ENCODE peak calls at places on chromosomes 1 and 21, in seven cellular contexts. One of them, this sample, is unnamed.

GRCh38 chr1:116981521-116982037 is 20.0 kb upstream of the CD101 start:
- DNase-seq in SHP77: no peak
- DNase-seq in HT1080: no peak
- DNase-seq in A673: no peak
- DNase-seq in Kasumi-1: no peak
- DNase-seq in T follicular helper cell: no peak
- DNase-seq in CD4-positive, CD25-positive, alpha-beta regulatory T cell: no peak
- DNase-seq in this sample: no peak

GRCh38 chr1:221837886-221838285 is 96.0 kb upstream of the DUSP10 start:
- DNase-seq in T follicular helper cell: no peak
- DNase-seq in HT1080: no peak
- DNase-seq in CD4-positive, CD25-positive, alpha-beta regulatory T cell: no peak
- DNase-seq in Kasumi-1: peak
- DNase-seq in A673: no peak
- DNase-seq in SHP77: no peak
- DNase-seq in this sample: no peak

GRCh38 chr1:66282343-66282852 is 251.6 kb upstream of the SGIP1 start:
- DNase-seq in SHP77: no peak
- DNase-seq in Kasumi-1: no peak
- DNase-seq in T follicular helper cell: peak
- DNase-seq in HT1080: peak
- DNase-seq in A673: peak
- DNase-seq in CD4-positive, CD25-positive, alpha-beta regulatory T cell: peak
- DNase-seq in this sample: peak

GRCh38 chr1:94955767-94956632 is 29.1 kb upstream of the CNN3 start:
- DNase-seq in A673: no peak
- DNase-seq in SHP77: no peak
- DNase-seq in HT1080: no peak
- DNase-seq in Kasumi-1: no peak
- DNase-seq in T follicular helper cell: no peak
- DNase-seq in CD4-positive, CD25-positive, alpha-beta regulatory T cell: no peak
- DNase-seq in this sample: no peak

GRCh38 chr1:93744299-93744988 is 62.8 kb upstream of the BCAR3 start:
- DNase-seq in SHP77: no peak
- DNase-seq in Kasumi-1: no peak
- DNase-seq in HT1080: no peak
- DNase-seq in T follicular helper cell: no peak
- DNase-seq in A673: no peak
- DNase-seq in CD4-positive, CD25-positive, alpha-beta regulatory T cell: no peak
- DNase-seq in this sample: no peak

GRCh38 chr21:46219591-46220239 is 8.9 kb downstream of the LSS start:
- DNase-seq in T follicular helper cell: no peak
- DNase-seq in SHP77: no peak
- DNase-seq in CD4-positive, CD25-positive, alpha-beta regulatory T cell: no peak
- DNase-seq in A673: peak
- DNase-seq in HT1080: no peak
- DNase-seq in Kasumi-1: no peak
- DNase-seq in this sample: no peak

GRCh38 chr21:44943005-44943685 is 3.3 kb downstream of the SLX9 start:
- DNase-seq in A673: no peak
- DNase-seq in T follicular helper cell: no peak
- DNase-seq in CD4-positive, CD25-positive, alpha-beta regulatory T cell: no peak
- DNase-seq in HT1080: no peak
- DNase-seq in Kasumi-1: no peak
- DNase-seq in SHP77: no peak
- DNase-seq in this sample: no peak

GRCh38 chr1:156898971-156899657 is 5.6 kb downstream of the PEAR1 start:
- DNase-seq in T follicular helper cell: no peak
- DNase-seq in A673: no peak
- DNase-seq in SHP77: no peak
- DNase-seq in Kasumi-1: no peak
- DNase-seq in HT1080: no peak
- DNase-seq in CD4-positive, CD25-positive, alpha-beta regulatory T cell: no peak
- DNase-seq in this sample: no peak

GRCh38 chr1:93607814-93608187 is 73.8 kb downstream of the BCAR3 start:
- DNase-seq in SHP77: no peak
- DNase-seq in T follicular helper cell: no peak
- DNase-seq in A673: no peak
- DNase-seq in Kasumi-1: no peak
- DNase-seq in HT1080: peak
- DNase-seq in CD4-positive, CD25-positive, alpha-beta regulatory T cell: no peak
- DNase-seq in this sample: no peak

GRCh38 chr1:10948463-10948775 is 64.0 kb upstream of the TARDBP start:
- DNase-seq in A673: no peak
- DNase-seq in SHP77: no peak
- DNase-seq in Kasumi-1: no peak
- DNase-seq in T follicular helper cell: no peak
- DNase-seq in HT1080: no peak
- DNase-seq in CD4-positive, CD25-positive, alpha-beta regulatory T cell: no peak
- DNase-seq in this sample: no peak

GRCh38 chr21:44054710-44055109 is 42.6 kb downstream of the TRAPPC10 start:
- DNase-seq in T follicular helper cell: no peak
- DNase-seq in SHP77: no peak
- DNase-seq in HT1080: peak
- DNase-seq in Kasumi-1: no peak
- DNase-seq in CD4-positive, CD25-positive, alpha-beta regulatory T cell: no peak
- DNase-seq in A673: no peak
- DNase-seq in this sample: no peak

GRCh38 chr1:182366596-182366995 is 25.0 kb downstream of the GLUL start:
- DNase-seq in A673: no peak
- DNase-seq in SHP77: no peak
- DNase-seq in HT1080: no peak
- DNase-seq in CD4-positive, CD25-positive, alpha-beta regulatory T cell: no peak
- DNase-seq in Kasumi-1: no peak
- DNase-seq in T follicular helper cell: no peak
- DNase-seq in this sample: no peak

GRCh38 chr1:173823776-173824314 is 628 bp upstream of the DARS2 start:
- DNase-seq in T follicular helper cell: no peak
- DNase-seq in SHP77: no peak
- DNase-seq in HT1080: no peak
- DNase-seq in A673: no peak
- DNase-seq in Kasumi-1: no peak
- DNase-seq in CD4-positive, CD25-positive, alpha-beta regulatory T cell: no peak
- DNase-seq in this sample: no peak

GRCh38 chr1:20472860-20473711 is 12.9 kb downstream of the CAMK2N1 start:
- DNase-seq in SHP77: no peak
- DNase-seq in A673: no peak
- DNase-seq in T follicular helper cell: no peak
- DNase-seq in HT1080: no peak
- DNase-seq in Kasumi-1: no peak
- DNase-seq in CD4-positive, CD25-positive, alpha-beta regulatory T cell: no peak
- DNase-seq in this sample: no peak

GRCh38 chr1:17437260-17438175 is 2.0 kb downstream of the RCC2 start:
- DNase-seq in CD4-positive, CD25-positive, alpha-beta regulatory T cell: peak
- DNase-seq in Kasumi-1: no peak
- DNase-seq in A673: peak
- DNase-seq in HT1080: peak
- DNase-seq in SHP77: peak
- DNase-seq in T follicular helper cell: peak
- DNase-seq in this sample: no peak

GRCh38 chr1:155003766-155004351 is 1.3 kb downstream of the ZBTB7B start:
- DNase-seq in SHP77: peak
- DNase-seq in T follicular helper cell: no peak
- DNase-seq in Kasumi-1: no peak
- DNase-seq in A673: peak
- DNase-seq in CD4-positive, CD25-positive, alpha-beta regulatory T cell: no peak
- DNase-seq in HT1080: peak
- DNase-seq in this sample: no peak